ENCODE peak calls at places on chromosome 15, in ten cellular contexts. One of them, this sample, is unnamed.

GRCh38 chr15:91319715-91320059 is 219.6 kb downstream of the SV2B start:
- DNase-seq in bronchial epithelial cell: no peak
- DNase-seq in globus pallidus: no peak
- DNase-seq in GM12865: no peak
- DNase-seq in WTC11: no peak
- DNase-seq in activated gamma-delta T cell treated with Interleukin-2 at 50 U/mL for 16 hours: no peak
- DNase-seq in Panc1: no peak
- DNase-seq in C1 segment of cervical spinal cord: no peak
- DNase-seq in non-pigmented ciliary epithelial cell: no peak
- DNase-seq in myocyte: no peak
- DNase-seq in this sample: no peak

GRCh38 chr15:73991726-73992593 is at the start of gene STOML1:
- DNase-seq in bronchial epithelial cell: peak
- DNase-seq in globus pallidus: peak
- DNase-seq in GM12865: peak
- DNase-seq in WTC11: peak
- DNase-seq in activated gamma-delta T cell treated with Interleukin-2 at 50 U/mL for 16 hours: peak
- DNase-seq in Panc1: no peak
- DNase-seq in C1 segment of cervical spinal cord: peak
- DNase-seq in non-pigmented ciliary epithelial cell: peak
- DNase-seq in myocyte: peak
- DNase-seq in this sample: peak

GRCh38 chr15:85618956-85619491 is 175.7 kb downstream of the KLHL25 start:
- DNase-seq in bronchial epithelial cell: peak
- DNase-seq in globus pallidus: peak
- DNase-seq in GM12865: peak
- DNase-seq in WTC11: peak
- DNase-seq in activated gamma-delta T cell treated with Interleukin-2 at 50 U/mL for 16 hours: peak
- DNase-seq in Panc1: no peak
- DNase-seq in C1 segment of cervical spinal cord: no peak
- DNase-seq in non-pigmented ciliary epithelial cell: peak
- DNase-seq in myocyte: peak
- DNase-seq in this sample: peak

GRCh38 chr15:32799904-32800535 is 82.2 kb downstream of the GREM1 start:
- DNase-seq in bronchial epithelial cell: no peak
- DNase-seq in globus pallidus: no peak
- DNase-seq in GM12865: no peak
- DNase-seq in WTC11: no peak
- DNase-seq in activated gamma-delta T cell treated with Interleukin-2 at 50 U/mL for 16 hours: no peak
- DNase-seq in Panc1: no peak
- DNase-seq in C1 segment of cervical spinal cord: no peak
- DNase-seq in non-pigmented ciliary epithelial cell: no peak
- DNase-seq in myocyte: no peak
- DNase-seq in this sample: no peak

GRCh38 chr15:31326729-31327673 is at the start of gene KLF13:
- DNase-seq in bronchial epithelial cell: peak
- DNase-seq in globus pallidus: peak
- DNase-seq in GM12865: no peak
- DNase-seq in WTC11: no peak
- DNase-seq in activated gamma-delta T cell treated with Interleukin-2 at 50 U/mL for 16 hours: peak
- DNase-seq in Panc1: no peak
- DNase-seq in C1 segment of cervical spinal cord: peak
- DNase-seq in non-pigmented ciliary epithelial cell: no peak
- DNase-seq in myocyte: no peak
- DNase-seq in this sample: no peak

GRCh38 chr15:69585937-69586336 is 133.3 kb downstream of the RPLP1 start:
- DNase-seq in bronchial epithelial cell: no peak
- DNase-seq in globus pallidus: no peak
- DNase-seq in GM12865: no peak
- DNase-seq in WTC11: no peak
- DNase-seq in activated gamma-delta T cell treated with Interleukin-2 at 50 U/mL for 16 hours: no peak
- DNase-seq in Panc1: no peak
- DNase-seq in C1 segment of cervical spinal cord: no peak
- DNase-seq in non-pigmented ciliary epithelial cell: no peak
- DNase-seq in myocyte: no peak
- DNase-seq in this sample: no peak

GRCh38 chr15:69298697-69299441 is at the start of gene PAQR5:
- DNase-seq in bronchial epithelial cell: no peak
- DNase-seq in globus pallidus: no peak
- DNase-seq in GM12865: no peak
- DNase-seq in WTC11: peak
- DNase-seq in activated gamma-delta T cell treated with Interleukin-2 at 50 U/mL for 16 hours: no peak
- DNase-seq in Panc1: no peak
- DNase-seq in C1 segment of cervical spinal cord: no peak
- DNase-seq in non-pigmented ciliary epithelial cell: no peak
- DNase-seq in myocyte: peak
- DNase-seq in this sample: no peak

GRCh38 chr15:98067339-98067738 is 106.8 kb downstream of the ARRDC4 start:
- DNase-seq in bronchial epithelial cell: peak
- DNase-seq in globus pallidus: no peak
- DNase-seq in GM12865: no peak
- DNase-seq in WTC11: no peak
- DNase-seq in activated gamma-delta T cell treated with Interleukin-2 at 50 U/mL for 16 hours: no peak
- DNase-seq in Panc1: no peak
- DNase-seq in C1 segment of cervical spinal cord: no peak
- DNase-seq in non-pigmented ciliary epithelial cell: no peak
- DNase-seq in myocyte: peak
- DNase-seq in this sample: no peak